ENCODE peak calls at places on chromosomes 2 and 18, in ten cellular contexts. K is HCT116; A is transverse colon; P is Peyer's patch; E is coronary artery; G is OCI-LY7; X is esophagus squamous epithelium; D is heart left ventricle; J is GM23338; L is CD8-positive, alpha-beta T cell. T is an unnamed sample.

GRCh38 chr2:152861349-152861942 is 143.0 kb downstream of the ARL6IP6 start:
- DNase-seq in K (peak), A (peak), P (peak), E (no peak), G (peak), X (no peak), D (no peak), J (peak), L (no peak), T (no peak)

GRCh38 chr2:224973112-224974016 is 68.9 kb downstream of the DOCK10 start:
- DNase-seq in K (no peak), A (peak), P (peak), E (no peak), G (no peak), X (no peak), D (no peak), J (peak), L (peak), T (no peak)

GRCh38 chr18:44651453-44651852 is 29.2 kb upstream of the SETBP1 start:
- DNase-seq in K (no peak), A (no peak), P (no peak), E (no peak), G (no peak), X (no peak), D (no peak), J (peak), L (no peak), T (peak)

GRCh38 chr2:215698566-215698965 is 262.7 kb upstream of the FN1 start:
- DNase-seq in K (no peak), A (no peak), P (no peak), E (no peak), G (no peak), X (no peak), D (no peak), J (no peak), L (no peak), T (peak)

GRCh38 chr2:197929008-197929885 is 124.9 kb downstream of the PLCL1 start:
- DNase-seq in K (no peak), A (no peak), P (no peak), E (no peak), G (no peak), X (no peak), D (no peak), J (no peak), L (no peak), T (no peak)

GRCh38 chr2:229081411-229081810 is 189.7 kb downstream of the PID1 start:
- DNase-seq in K (no peak), A (no peak), P (no peak), E (no peak), G (no peak), X (no peak), D (no peak), J (peak), L (no peak), T (no peak)

GRCh38 chr2:101655941-101656422 is 41.5 kb upstream of the MAP4K4 start:
- DNase-seq in K (no peak), A (no peak), P (no peak), E (no peak), G (no peak), X (no peak), D (no peak), J (no peak), L (no peak), T (peak)

GRCh38 chr2:235521844-235522243 is 28.0 kb downstream of the AGAP1 start:
- DNase-seq in K (no peak), A (no peak), P (peak), E (no peak), G (no peak), X (no peak), D (no peak), J (no peak), L (no peak), T (no peak)

GRCh38 chr2:238868067-238868524 is 20.2 kb downstream of the TWIST2 start:
- DNase-seq in K (no peak), A (no peak), P (no peak), E (no peak), G (no peak), X (no peak), D (no peak), J (no peak), L (no peak), T (no peak)

GRCh38 chr18:13566941-13567762 is 159.2 kb downstream of the FAM210A start:
- DNase-seq in K (no peak), A (peak), P (peak), E (peak), G (peak), X (no peak), D (no peak), J (no peak), L (peak), T (no peak)

GRCh38 chr2:233145726-233146125 is 85.6 kb downstream of the INPP5D start:
- DNase-seq in K (no peak), A (no peak), P (no peak), E (no peak), G (no peak), X (no peak), D (no peak), J (no peak), L (no peak), T (no peak)

GRCh38 chr18:59813942-59814341 is 85.9 kb upstream of the PMAIP1 start:
- DNase-seq in K (no peak), A (no peak), P (no peak), E (no peak), G (no peak), X (no peak), D (no peak), J (no peak), L (no peak), T (no peak)

GRCh38 chr2:164479460-164479859 is 141.8 kb downstream of the GRB14 start:
- DNase-seq in K (peak), A (no peak), P (no peak), E (no peak), G (no peak), X (no peak), D (no peak), J (peak), L (no peak), T (no peak)

GRCh38 chr2:179580378-179581146 is 280.9 kb downstream of the ZNF385B start:
- DNase-seq in K (no peak), A (no peak), P (no peak), E (no peak), G (no peak), X (no peak), D (peak), J (no peak), L (no peak), T (no peak)

GRCh38 chr18:50924372-50924771 is 43.5 kb upstream of the ELAC1 start:
- DNase-seq in K (no peak), A (no peak), P (no peak), E (no peak), G (no peak), X (no peak), D (no peak), J (no peak), L (no peak), T (no peak)

GRCh38 chr2:209719034-209719433 is 52.6 kb upstream of the UNC80 start:
- DNase-seq in K (no peak), A (no peak), P (no peak), E (no peak), G (no peak), X (no peak), D (no peak), J (no peak), L (no peak), T (no peak)

GRCh38 chr2:72827999-72828646 is 2.3 kb upstream of the EXOC6B start:
- DNase-seq in K (no peak), A (no peak), P (no peak), E (no peak), G (no peak), X (no peak), D (no peak), J (no peak), L (no peak), T (no peak)

GRCh38 chr2:62383843-62384242 is 122.2 kb downstream of the TMEM17 start:
- DNase-seq in K (no peak), A (no peak), P (no peak), E (no peak), G (no peak), X (no peak), D (no peak), J (no peak), L (no peak), T (no peak)

GRCh38 chr2:148720501-148720998 is 76.0 kb downstream of the EPC2 start:
- DNase-seq in K (no peak), A (no peak), P (no peak), E (peak), G (no peak), X (no peak), D (peak), J (peak), L (no peak), T (no peak)

GRCh38 chr2:127118038-127118437 is 11.1 kb upstream of the BIN1 start:
- DNase-seq in K (no peak), A (no peak), P (no peak), E (peak), G (no peak), X (no peak), D (no peak), J (no peak), L (no peak), T (no peak)

GRCh38 chr2:65214361-65214760 is 13.3 kb upstream of the ACTR2 start:
- DNase-seq in K (no peak), A (no peak), P (no peak), E (no peak), G (no peak), X (no peak), D (no peak), J (no peak), L (no peak), T (no peak)

GRCh38 chr2:224778474-224778877 is 62.3 kb upstream of the CCDC195 start:
- DNase-seq in K (peak), A (peak), P (peak), E (no peak), G (peak), X (no peak), D (no peak), J (peak), L (peak), T (peak)

GRCh38 chr2:231241755-231242507 is 43.5 kb downstream of the ARMC9 start:
- DNase-seq in K (no peak), A (no peak), P (peak), E (no peak), G (no peak), X (no peak), D (peak), J (no peak), L (no peak), T (no peak)

GRCh38 chr2:8819948-8820347 is 17.5 kb downstream of the KIDINS220 start:
- DNase-seq in K (no peak), A (no peak), P (no peak), E (no peak), G (no peak), X (no peak), D (no peak), J (no peak), L (no peak), T (no peak)

GRCh38 chr2:99279969-99280695 is 20.9 kb downstream of the LYG1 start:
- DNase-seq in K (no peak), A (no peak), P (no peak), E (no peak), G (no peak), X (no peak), D (no peak), J (no peak), L (no peak), T (no peak)

GRCh38 chr2:3644891-3645605 is 13.0 kb upstream of the ALLC start:
- DNase-seq in K (no peak), A (no peak), P (no peak), E (no peak), G (no peak), X (no peak), D (no peak), J (no peak), L (no peak), T (no peak)

GRCh38 chr2:27984153-27984552 is 93.6 kb downstream of the BABAM2 start:
- DNase-seq in K (no peak), A (no peak), P (no peak), E (no peak), G (no peak), X (no peak), D (no peak), J (no peak), L (no peak), T (no peak)

DNA sequence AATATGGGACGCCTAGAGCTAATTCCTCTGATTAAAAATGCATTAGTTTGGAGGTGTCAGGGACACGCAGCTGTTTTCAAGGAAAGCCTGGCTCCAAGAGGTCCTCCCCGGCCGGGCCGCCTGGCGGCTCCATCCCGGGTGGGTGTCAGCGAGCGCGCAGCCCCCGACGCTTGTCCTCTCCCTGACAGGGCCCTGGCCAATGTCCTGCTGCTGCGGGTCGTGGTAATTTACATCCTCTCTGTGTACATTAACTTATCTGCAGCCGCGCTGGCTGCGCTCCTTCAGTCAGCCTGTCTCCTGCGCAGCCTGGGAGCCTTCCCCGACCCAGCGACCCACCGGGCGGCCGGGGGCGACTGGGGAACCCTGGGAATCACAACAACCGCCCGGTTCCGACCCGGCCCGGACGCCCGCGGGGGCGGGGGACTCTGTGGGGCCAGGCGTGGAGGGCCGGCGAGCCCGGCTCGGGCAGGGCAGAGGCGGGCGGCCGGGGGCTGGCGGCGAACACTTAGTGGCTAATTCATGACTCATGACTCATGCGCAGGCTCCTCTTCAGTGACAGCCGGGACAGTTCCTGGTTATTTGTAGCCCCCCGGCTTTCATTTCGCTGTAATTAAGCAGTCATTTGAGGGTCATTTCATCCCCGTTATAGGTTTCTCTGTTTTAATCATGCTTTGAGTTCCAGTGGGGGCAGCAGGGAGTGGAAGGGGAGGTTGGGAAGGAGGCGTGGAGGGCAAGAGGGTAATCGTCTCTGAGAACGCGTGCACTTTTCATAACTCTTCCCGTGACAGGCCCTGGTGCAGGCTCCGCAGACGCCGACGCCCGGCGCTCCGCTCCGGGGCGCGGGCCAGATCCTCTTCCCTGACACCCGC is 141.9 kb upstream of the CTAGE1 start:
- DNase-seq in K (no peak), A (peak), P (peak), E (peak), G (no peak), X (no peak), D (peak), J (peak), L (peak), T (no peak)
- H3K4me3 ChIP-seq in K (peak), A (peak), P (peak), E (peak), G (no peak), X (peak), D (peak), J (peak), L (peak), T (peak)

GRCh38 chr18:58784601-58785137 is 80.0 kb upstream of the ZNF532 start:
- DNase-seq in K (no peak), A (no peak), P (no peak), E (no peak), G (no peak), X (no peak), D (no peak), J (peak), L (no peak), T (no peak)

GRCh38 chr18:58788470-58788869 is 76.2 kb upstream of the ZNF532 start:
- DNase-seq in K (no peak), A (no peak), P (no peak), E (no peak), G (no peak), X (no peak), D (no peak), J (no peak), L (no peak), T (no peak)

GRCh38 chr18:58785870-58786269 is 78.8 kb upstream of the ZNF532 start:
- DNase-seq in K (no peak), A (no peak), P (no peak), E (no peak), G (no peak), X (no peak), D (no peak), J (no peak), L (no peak), T (no peak)

GRCh38 chr18:58787750-58788149 is 76.9 kb upstream of the ZNF532 start:
- DNase-seq in K (no peak), A (no peak), P (no peak), E (no peak), G (no peak), X (no peak), D (no peak), J (no peak), L (no peak), T (no peak)

GRCh38 chr18:58785171-58785805 is 79.4 kb upstream of the ZNF532 start:
- DNase-seq in K (peak), A (peak), P (no peak), E (no peak), G (no peak), X (no peak), D (no peak), J (no peak), L (no peak), T (peak)
- TF ChIP-seq CTCF in K (peak), A (no peak), P (no peak), E (no peak), G (no peak), X (no peak), D (no peak), J (no peak), L (no peak), T (peak)

GRCh38 chr2:109183871-109184270 is 54.9 kb downstream of the SH3RF3 start:
- DNase-seq in K (no peak), A (no peak), P (no peak), E (no peak), G (no peak), X (no peak), D (no peak), J (no peak), L (no peak), T (no peak)

GRCh38 chr2:109182426-109182825 is 53.4 kb downstream of the SH3RF3 start:
- DNase-seq in K (no peak), A (no peak), P (no peak), E (no peak), G (no peak), X (no peak), D (no peak), J (no peak), L (no peak), T (no peak)

GRCh38 chr2:109178974-109179373 is 50.0 kb downstream of the SH3RF3 start:
- DNase-seq in K (no peak), A (no peak), P (no peak), E (no peak), G (no peak), X (no peak), D (no peak), J (no peak), L (no peak), T (no peak)

GRCh38 chr2:109184368-109184767 is 55.4 kb downstream of the SH3RF3 start:
- DNase-seq in K (no peak), A (no peak), P (no peak), E (no peak), G (no peak), X (no peak), D (no peak), J (no peak), L (no peak), T (no peak)

GRCh38 chr2:109180786-109181185 is 51.8 kb downstream of the SH3RF3 start:
- DNase-seq in K (no peak), A (no peak), P (no peak), E (no peak), G (no peak), X (no peak), D (no peak), J (no peak), L (no peak), T (no peak)
- H3K4me3 ChIP-seq in K (no peak), A (no peak), P (no peak), E (no peak), G (no peak), X (no peak), D (no peak), J (no peak), L (no peak), T (no peak)

GRCh38 chr18:61551586-61551985 is 218.4 kb downstream of the CDH20 start:
- DNase-seq in K (peak), A (peak), P (peak), E (no peak), G (peak), X (no peak), D (peak), J (peak), L (no peak), T (peak)
- TF ChIP-seq CTCF in K (peak), A (peak), P (peak), E (peak), G (peak), X (peak), D (peak), J (peak), L (peak), T (peak)

GRCh38 chr2:54097124-54097523 is 18.3 kb upstream of the ACYP2 start:
- DNase-seq in K (no peak), A (no peak), P (no peak), E (no peak), G (no peak), X (no peak), D (no peak), J (no peak), L (no peak), T (no peak)

GRCh38 chr2:54099370-54099769 is 16.0 kb upstream of the ACYP2 start:
- DNase-seq in K (no peak), A (no peak), P (no peak), E (no peak), G (no peak), X (no peak), D (no peak), J (no peak), L (no peak), T (no peak)

GRCh38 chr2:54099834-54100595 is 15.4 kb upstream of the ACYP2 start:
- DNase-seq in K (no peak), A (peak), P (peak), E (no peak), G (peak), X (no peak), D (no peak), J (no peak), L (no peak), T (no peak)

GRCh38 chr2:54103454-54104314 is 11.7 kb upstream of the ACYP2 start:
- DNase-seq in K (peak), A (peak), P (peak), E (no peak), G (peak), X (peak), D (no peak), J (peak), L (peak), T (peak)

DNA sequence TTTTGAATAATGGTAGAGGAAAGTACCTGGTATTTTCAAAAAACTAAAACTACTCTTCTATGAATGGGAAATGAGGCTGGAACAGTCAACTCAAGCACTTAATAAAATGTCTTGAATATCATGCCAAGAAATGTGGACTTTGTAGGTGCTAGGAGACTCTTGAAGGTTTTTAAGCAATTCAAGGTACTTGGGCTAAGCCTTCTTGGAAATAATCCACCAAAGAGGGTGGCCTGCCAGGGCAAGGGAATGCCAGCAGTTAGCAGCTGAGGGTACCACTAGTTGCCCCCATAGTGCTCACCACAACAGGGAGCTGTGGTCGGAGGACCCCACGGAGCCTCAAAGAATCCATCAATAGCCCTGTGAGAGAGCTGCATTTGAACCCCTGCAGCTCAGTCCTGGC is 14.6 kb upstream of the ACYP2 start:
- DNase-seq in K (no peak), A (no peak), P (no peak), E (no peak), G (peak), X (no peak), D (no peak), J (no peak), L (no peak), T (no peak)
- H3K4me3 ChIP-seq in K (no peak), A (no peak), P (no peak), E (no peak), G (peak), X (no peak), D (no peak), J (no peak), L (no peak), T (no peak)

GRCh38 chr18:41905786-41906527 is 49.1 kb upstream of the PIK3C3 start:
- DNase-seq in K (no peak), A (no peak), P (no peak), E (no peak), G (no peak), X (no peak), D (no peak), J (no peak), L (no peak), T (no peak)

DNA sequence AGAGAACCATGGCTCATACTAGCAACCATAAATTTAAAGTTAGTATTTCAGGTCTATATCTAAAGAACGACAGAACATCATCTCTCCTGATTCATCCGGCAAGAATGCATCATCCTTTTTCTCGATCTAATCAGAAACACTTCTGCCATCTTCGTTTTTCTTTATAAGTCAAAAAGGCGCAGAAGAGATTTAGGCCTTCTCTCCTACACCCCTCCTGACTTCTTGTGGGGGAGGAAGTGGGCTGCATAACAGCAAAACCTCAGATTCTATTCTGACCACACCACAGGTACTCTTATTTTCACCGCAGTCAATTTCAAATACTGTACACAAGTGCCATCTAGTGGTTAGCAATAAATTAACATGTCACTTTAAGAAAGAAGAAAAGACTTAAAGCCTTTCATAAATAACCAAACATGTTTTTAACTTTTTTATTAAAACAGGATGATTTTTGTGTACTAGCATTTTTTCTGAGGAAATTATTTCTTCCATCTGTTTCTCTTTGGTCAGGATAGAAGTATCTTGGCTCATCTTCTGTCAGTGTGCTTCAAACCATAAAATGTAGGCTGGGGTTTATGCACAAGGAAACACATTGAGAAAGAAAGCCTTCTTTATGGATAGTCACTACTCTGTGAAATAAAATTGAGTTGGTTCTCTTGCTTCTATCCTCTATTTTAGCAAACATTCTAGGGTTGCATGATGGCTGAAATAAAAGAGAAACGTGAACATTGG is 48.3 kb upstream of the PIK3C3 start:
- DNase-seq in K (peak), A (no peak), P (no peak), E (no peak), G (peak), X (no peak), D (no peak), J (peak), L (peak), T (peak)
- TF ChIP-seq CTCF in K (peak), A (peak), P (peak), E (no peak), G (peak), X (peak), D (peak), J (peak), L (peak), T (peak)

T was measured in AG09309.